ENCODE peak calls at places on chromosomes 16 and 17, in ten cellular contexts. One of them, this sample, is unnamed.
A peak's percentile ranks its signal among the peaks of the same experiment; 100 is the strongest.

GRCh38 chr17:37466471-37466870 is 23.2 kb upstream of the DUSP14 start:
- DNase-seq in GM23248: no peak
- DNase-seq in tibial nerve: no peak
- DNase-seq in right lobe of liver: no peak
- DNase-seq in ovary: no peak
- DNase-seq in pancreas: no peak
- DNase-seq in stomach: no peak
- DNase-seq in osteoblast: no peak
- DNase-seq in esophagus squamous epithelium: no peak
- DNase-seq in NT2/D1: no peak
- DNase-seq in this sample: no peak

GRCh38 chr16:86157616-86158247 is 258.8 kb downstream of the IRF8 start:
- DNase-seq in pancreas: no peak
- DNase-seq in ovary: no peak
- DNase-seq in tibial nerve: no peak
- DNase-seq in right lobe of liver: no peak
- DNase-seq in stomach: no peak
- DNase-seq in NT2/D1: no peak
- DNase-seq in GM23248: no peak
- DNase-seq in esophagus squamous epithelium: no peak
- DNase-seq in osteoblast: no peak
- DNase-seq in this sample: peak; percentile 17

GRCh38 chr16:30820952-30821421 is 34.0 kb upstream of the ZNF629 start:
- DNase-seq in osteoblast: no peak
- DNase-seq in esophagus squamous epithelium: no peak
- DNase-seq in GM23248: no peak
- DNase-seq in tibial nerve: no peak
- DNase-seq in ovary: no peak
- DNase-seq in stomach: no peak
- DNase-seq in pancreas: no peak
- DNase-seq in NT2/D1: no peak
- DNase-seq in right lobe of liver: no peak
- DNase-seq in this sample: no peak

GRCh38 chr16:12569061-12569460 is 234.6 kb downstream of the CPPED1 start:
- DNase-seq in ovary: no peak
- DNase-seq in esophagus squamous epithelium: no peak
- DNase-seq in GM23248: no peak
- DNase-seq in tibial nerve: no peak
- DNase-seq in osteoblast: no peak
- DNase-seq in stomach: no peak
- DNase-seq in NT2/D1: no peak
- DNase-seq in pancreas: no peak
- DNase-seq in right lobe of liver: no peak
- DNase-seq in this sample: no peak

GRCh38 chr17:31787857-31788570 is 71.0 kb downstream of the COPRS start:
- DNase-seq in tibial nerve: no peak
- DNase-seq in stomach: no peak
- DNase-seq in pancreas: no peak
- DNase-seq in NT2/D1: no peak
- DNase-seq in right lobe of liver: no peak
- DNase-seq in esophagus squamous epithelium: no peak
- DNase-seq in GM23248: peak; percentile 96
- DNase-seq in ovary: no peak
- DNase-seq in osteoblast: peak; percentile 93
- DNase-seq in this sample: peak; percentile 83

GRCh38 chr17:72090108-72090507 is 30.7 kb upstream of the SOX9 start:
- DNase-seq in osteoblast: no peak
- DNase-seq in GM23248: peak; percentile 6
- DNase-seq in stomach: no peak
- DNase-seq in NT2/D1: no peak
- DNase-seq in pancreas: peak; percentile 29
- DNase-seq in right lobe of liver: no peak
- DNase-seq in ovary: no peak
- DNase-seq in esophagus squamous epithelium: no peak
- DNase-seq in tibial nerve: no peak
- DNase-seq in this sample: no peak

GRCh38 chr16:79843631-79844043 is 243.1 kb upstream of the MAF start:
- DNase-seq in stomach: no peak
- DNase-seq in esophagus squamous epithelium: no peak
- DNase-seq in tibial nerve: no peak
- DNase-seq in osteoblast: no peak
- DNase-seq in NT2/D1: no peak
- DNase-seq in ovary: no peak
- DNase-seq in pancreas: no peak
- DNase-seq in GM23248: no peak
- DNase-seq in right lobe of liver: no peak
- DNase-seq in this sample: no peak

GRCh38 chr16:57658130-57658877 is 9.8 kb upstream of the ADGRG3 start:
- DNase-seq in GM23248: no peak
- DNase-seq in stomach: no peak
- DNase-seq in ovary: no peak
- DNase-seq in osteoblast: no peak
- DNase-seq in esophagus squamous epithelium: no peak
- DNase-seq in pancreas: no peak
- DNase-seq in right lobe of liver: no peak
- DNase-seq in tibial nerve: no peak
- DNase-seq in NT2/D1: no peak
- DNase-seq in this sample: no peak

GRCh38 chr16:15857779-15858560 is 1.1 kb upstream of the MYH11 start:
- DNase-seq in osteoblast: peak; percentile 95
- DNase-seq in GM23248: peak; percentile 61
- DNase-seq in tibial nerve: peak; percentile 5
- DNase-seq in right lobe of liver: no peak
- DNase-seq in NT2/D1: peak; percentile 22
- DNase-seq in pancreas: no peak
- DNase-seq in stomach: peak; percentile 27
- DNase-seq in ovary: peak; percentile 76
- DNase-seq in esophagus squamous epithelium: no peak
- DNase-seq in this sample: peak; percentile 80

GRCh38 chr16:24511801-24512200 is 27.6 kb upstream of the RBBP6 start:
- DNase-seq in esophagus squamous epithelium: no peak
- DNase-seq in tibial nerve: no peak
- DNase-seq in osteoblast: no peak
- DNase-seq in NT2/D1: no peak
- DNase-seq in stomach: no peak
- DNase-seq in pancreas: no peak
- DNase-seq in right lobe of liver: no peak
- DNase-seq in GM23248: no peak
- DNase-seq in ovary: no peak
- DNase-seq in this sample: no peak

GRCh38 chr16:66927918-66928649 is 2.7 kb upstream of the RRAD start:
- DNase-seq in right lobe of liver: no peak
- DNase-seq in stomach: no peak
- DNase-seq in GM23248: peak; percentile 70
- DNase-seq in esophagus squamous epithelium: no peak
- DNase-seq in ovary: no peak
- DNase-seq in NT2/D1: no peak
- DNase-seq in pancreas: no peak
- DNase-seq in tibial nerve: no peak
- DNase-seq in osteoblast: peak; percentile 86
- DNase-seq in this sample: no peak

GRCh38 chr17:6683081-6683684 is 30.0 kb downstream of the SLC13A5 start:
- DNase-seq in pancreas: no peak
- DNase-seq in tibial nerve: no peak
- DNase-seq in right lobe of liver: no peak
- DNase-seq in NT2/D1: no peak
- DNase-seq in osteoblast: no peak
- DNase-seq in stomach: peak; percentile 79
- DNase-seq in esophagus squamous epithelium: no peak
- DNase-seq in ovary: no peak
- DNase-seq in GM23248: no peak
- DNase-seq in this sample: no peak

GRCh38 chr17:27396941-27397340 is 59.3 kb upstream of the KSR1 start:
- DNase-seq in tibial nerve: no peak
- DNase-seq in stomach: no peak
- DNase-seq in NT2/D1: no peak
- DNase-seq in esophagus squamous epithelium: no peak
- DNase-seq in right lobe of liver: no peak
- DNase-seq in pancreas: no peak
- DNase-seq in ovary: no peak
- DNase-seq in GM23248: peak; percentile 32
- DNase-seq in osteoblast: no peak
- DNase-seq in this sample: peak; percentile 72

GRCh38 chr16:69724981-69725479 is 1.3 kb downstream of the NQO1 start:
- DNase-seq in esophagus squamous epithelium: no peak
- DNase-seq in right lobe of liver: no peak
- DNase-seq in NT2/D1: no peak
- DNase-seq in osteoblast: peak; percentile 70
- DNase-seq in tibial nerve: peak; percentile 13
- DNase-seq in GM23248: peak; percentile 39
- DNase-seq in stomach: no peak
- DNase-seq in pancreas: no peak
- DNase-seq in ovary: no peak
- DNase-seq in this sample: peak; percentile 56

GRCh38 chr17:46143827-46144236 is 49.4 kb downstream of the KANSL1 start:
- DNase-seq in osteoblast: peak; percentile 55
- DNase-seq in tibial nerve: no peak
- DNase-seq in pancreas: no peak
- DNase-seq in esophagus squamous epithelium: no peak
- DNase-seq in right lobe of liver: no peak
- DNase-seq in GM23248: no peak
- DNase-seq in ovary: no peak
- DNase-seq in NT2/D1: no peak
- DNase-seq in stomach: no peak
- DNase-seq in this sample: no peak
- H3K4me1 ChIP-seq in osteoblast: peaks cover 6% of the 10 kb centered on the region
- H3K4me1 ChIP-seq in tibial nerve: peaks cover 64% of the 10 kb centered on the region
- H3K4me1 ChIP-seq in pancreas: peaks cover 78% of the 10 kb centered on the region
- H3K4me1 ChIP-seq in esophagus squamous epithelium: peaks cover 29% of the 10 kb centered on the region
- H3K4me1 ChIP-seq in right lobe of liver: peaks cover 2% of the 10 kb centered on the region
- H3K4me1 ChIP-seq in GM23248: peaks cover 8% of the 10 kb centered on the region
- H3K4me1 ChIP-seq in ovary: peaks cover 10% of the 10 kb centered on the region
- H3K4me1 ChIP-seq in NT2/D1: no peaks in the 10 kb centered on the region
- H3K4me1 ChIP-seq in stomach: peaks cover 96% of the 10 kb centered on the region
- H3K4me1 ChIP-seq in this sample: peaks cover 33% of the 10 kb centered on the region

DNA sequence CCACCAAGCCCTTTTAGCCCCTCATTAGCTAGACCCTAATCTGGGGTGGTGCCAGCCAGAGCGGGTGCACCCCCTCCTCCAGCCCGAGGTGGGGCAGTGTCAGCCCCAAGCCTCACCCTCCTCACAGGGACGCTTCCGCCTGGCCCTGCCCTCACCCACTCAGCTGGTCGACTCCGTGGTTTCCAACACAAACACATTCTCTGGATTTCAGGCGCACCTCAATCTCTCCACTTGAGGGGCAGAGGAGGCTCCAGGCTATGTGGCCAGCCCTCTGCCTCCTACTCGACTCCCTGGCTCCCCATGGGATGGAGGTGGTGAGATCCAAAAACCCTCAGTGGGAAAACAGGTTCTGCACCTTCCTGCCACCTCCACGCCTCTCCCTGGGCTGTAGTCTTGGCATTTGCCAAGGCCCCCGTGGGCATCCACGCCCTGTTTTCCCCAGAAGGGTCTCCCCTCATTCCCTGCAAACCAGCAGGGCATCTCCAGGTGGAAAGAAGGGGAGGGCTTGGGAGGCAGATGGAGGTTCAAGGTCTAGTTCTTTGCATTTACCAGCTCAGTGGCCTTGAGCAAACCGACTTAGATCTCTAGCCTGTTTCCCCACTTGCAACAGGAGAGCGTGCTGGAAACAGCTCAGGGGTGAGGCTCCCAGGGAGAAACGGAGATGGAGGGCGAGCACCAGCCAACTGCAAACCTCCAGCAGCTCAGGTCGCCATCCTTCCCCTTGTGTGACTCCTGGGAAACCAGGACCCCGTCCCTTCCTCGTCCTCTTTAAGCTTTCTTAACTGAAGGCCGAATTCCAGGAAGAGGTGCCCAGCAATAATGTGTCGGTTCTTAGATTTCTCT is 1.7 kb downstream of the EMP2 start:
- DNase-seq in pancreas: no peak
- DNase-seq in right lobe of liver: no peak
- DNase-seq in NT2/D1: no peak
- DNase-seq in osteoblast: no peak
- DNase-seq in ovary: peak; percentile 63
- DNase-seq in GM23248: no peak
- DNase-seq in stomach: peak; percentile 39
- DNase-seq in tibial nerve: no peak
- DNase-seq in esophagus squamous epithelium: no peak
- DNase-seq in this sample: no peak
- H3K4me3 ChIP-seq in pancreas: peak overlapping the region; percentile 82
- H3K4me3 ChIP-seq in right lobe of liver: no peak overlapping the region
- H3K4me3 ChIP-seq in NT2/D1: no peak overlapping the region
- H3K4me3 ChIP-seq in osteoblast: peak overlapping the region; percentile 88
- H3K4me3 ChIP-seq in ovary: peak overlapping the region; percentile 84
- H3K4me3 ChIP-seq in GM23248: peak overlapping the region; percentile 94
- H3K4me3 ChIP-seq in stomach: peak overlapping the region; percentile 90
- H3K4me3 ChIP-seq in tibial nerve: peak overlapping the region; percentile 48
- H3K4me3 ChIP-seq in esophagus squamous epithelium: peak overlapping the region; percentile 94
- H3K4me3 ChIP-seq in this sample: peak overlapping the region; percentile 84

GRCh38 chr17:79835470-79835899 is 3.8 kb downstream of the CBX4 start:
- DNase-seq in stomach: no peak
- DNase-seq in pancreas: peak; percentile 33
- DNase-seq in osteoblast: no peak
- DNase-seq in ovary: no peak
- DNase-seq in tibial nerve: no peak
- DNase-seq in NT2/D1: no peak
- DNase-seq in right lobe of liver: no peak
- DNase-seq in GM23248: no peak
- DNase-seq in esophagus squamous epithelium: no peak
- DNase-seq in this sample: no peak
- H3K4me1 ChIP-seq in stomach: peaks cover 84% of the 10 kb centered on the region
- H3K4me1 ChIP-seq in pancreas: peaks cover 40% of the 10 kb centered on the region
- H3K4me1 ChIP-seq in osteoblast: peaks cover 26% of the 10 kb centered on the region
- H3K4me1 ChIP-seq in ovary: peaks cover 27% of the 10 kb centered on the region
- H3K4me1 ChIP-seq in tibial nerve: peaks cover 54% of the 10 kb centered on the region
- H3K4me1 ChIP-seq in NT2/D1: peaks cover 30% of the 10 kb centered on the region
- H3K4me1 ChIP-seq in right lobe of liver: no peaks in the 10 kb centered on the region
- H3K4me1 ChIP-seq in GM23248: peaks cover 6% of the 10 kb centered on the region
- H3K4me1 ChIP-seq in esophagus squamous epithelium: peaks cover 55% of the 10 kb centered on the region
- H3K4me1 ChIP-seq in this sample: peaks cover 28% of the 10 kb centered on the region

DNA sequence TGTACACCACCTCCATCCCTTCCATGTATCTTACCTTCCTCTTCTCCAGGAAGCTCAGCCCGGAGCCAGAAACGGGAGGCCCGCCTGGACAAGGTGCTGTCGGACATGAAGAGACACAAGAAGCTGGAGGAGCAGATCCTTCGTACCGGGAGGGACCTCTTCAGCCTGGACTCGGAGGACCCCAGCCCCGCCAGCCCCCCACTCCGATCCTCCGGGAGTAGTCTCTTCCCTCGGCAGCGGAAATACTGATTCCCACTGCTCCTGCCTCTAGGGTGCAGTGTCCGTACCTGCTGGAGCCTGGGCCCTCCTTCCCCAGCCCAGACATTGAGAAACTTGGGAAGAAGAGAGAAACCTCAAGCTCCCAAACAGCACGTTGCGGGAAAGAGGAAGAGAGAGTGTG is 756 bp upstream of the MVP start:
- DNase-seq in right lobe of liver: no peak
- DNase-seq in osteoblast: peak; percentile 23
- DNase-seq in stomach: no peak
- DNase-seq in esophagus squamous epithelium: no peak
- DNase-seq in ovary: no peak
- DNase-seq in NT2/D1: no peak
- DNase-seq in GM23248: no peak
- DNase-seq in tibial nerve: no peak
- DNase-seq in pancreas: no peak
- DNase-seq in this sample: no peak
- H3K4me3 ChIP-seq in right lobe of liver: no peak overlapping the region
- H3K4me3 ChIP-seq in osteoblast: peak overlapping the region; percentile 15
- H3K4me3 ChIP-seq in stomach: peak overlapping the region; percentile 66
- H3K4me3 ChIP-seq in esophagus squamous epithelium: no peak overlapping the region
- H3K4me3 ChIP-seq in ovary: no peak overlapping the region
- H3K4me3 ChIP-seq in NT2/D1: no peak overlapping the region
- H3K4me3 ChIP-seq in GM23248: no peak overlapping the region
- H3K4me3 ChIP-seq in tibial nerve: no peak overlapping the region
- H3K4me3 ChIP-seq in pancreas: no peak overlapping the region
- H3K4me3 ChIP-seq in this sample: peak overlapping the region; percentile 96

GRCh38 chr17:56289321-56289720 is 136.0 kb downstream of the ANKFN1 start:
- DNase-seq in ovary: no peak
- DNase-seq in GM23248: peak; percentile 22
- DNase-seq in right lobe of liver: no peak
- DNase-seq in NT2/D1: no peak
- DNase-seq in tibial nerve: no peak
- DNase-seq in stomach: no peak
- DNase-seq in osteoblast: no peak
- DNase-seq in pancreas: no peak
- DNase-seq in esophagus squamous epithelium: no peak
- DNase-seq in this sample: no peak
- H3K4me1 ChIP-seq in ovary: no peaks in the 10 kb centered on the region
- H3K4me1 ChIP-seq in GM23248: peaks cover 27% of the 10 kb centered on the region
- H3K4me1 ChIP-seq in right lobe of liver: no peaks in the 10 kb centered on the region
- H3K4me1 ChIP-seq in NT2/D1: no peaks in the 10 kb centered on the region
- H3K4me1 ChIP-seq in tibial nerve: no peaks in the 10 kb centered on the region
- H3K4me1 ChIP-seq in stomach: peaks cover 20% of the 10 kb centered on the region
- H3K4me1 ChIP-seq in osteoblast: peaks cover 38% of the 10 kb centered on the region
- H3K4me1 ChIP-seq in pancreas: no peaks in the 10 kb centered on the region
- H3K4me1 ChIP-seq in esophagus squamous epithelium: no peaks in the 10 kb centered on the region
- H3K4me1 ChIP-seq in this sample: peaks cover 23% of the 10 kb centered on the region

This sample was measured in adipocyte.